ENCODE peak calls at places on chromosomes 16 and 17, in six cellular contexts. P, Q, F, B, D and Z are unnamed samples.

GRCh38 chr16:73390936-73391335 is 343.0 kb upstream of the ZFHX3 start:
- DNase-seq in P (no peak), Q (no peak), F (no peak), B (no peak), D (peak; percentile 31), Z (no peak)

GRCh38 chr17:13609953-13610352 is 8.2 kb upstream of the HS3ST3A1 start:
- DNase-seq in P (no peak), Q (peak; percentile 67), F (no peak), B (no peak), D (no peak), Z (no peak)

GRCh38 chr16:1308036-1308976 is 1.1 kb upstream of the UBE2I start:
- DNase-seq in P (no peak), Q (peak; percentile 94), F (no peak), B (peak; percentile 72), D (peak; percentile 16), Z (no peak)

GRCh38 chr16:80563066-80563465 is 22.3 kb downstream of the DYNLRB2 start:
- DNase-seq in P (no peak), Q (no peak), F (no peak), B (no peak), D (no peak), Z (no peak)

GRCh38 chr17:57165754-57166153 is 80.7 kb downstream of the AKAP1 start:
- DNase-seq in P (no peak), Q (no peak), F (no peak), B (no peak), D (no peak), Z (no peak)

GRCh38 chr17:77429985-77430752 is 289.4 kb downstream of the SEC14L1 start:
- DNase-seq in P (no peak), Q (peak; percentile 99), F (peak; percentile 98), B (peak; percentile 100), D (peak; percentile 99), Z (peak; percentile 94)

GRCh38 chr17:64385187-64386083 is 5.2 kb downstream of the PECAM1 start:
- DNase-seq in P (peak; percentile 66), Q (peak; percentile 19), F (no peak), B (peak; percentile 91), D (peak; percentile 88), Z (no peak)

GRCh38 chr17:75849724-75850123 is 5.4 kb downstream of the WBP2 start:
- DNase-seq in P (no peak), Q (no peak), F (no peak), B (no peak), D (no peak), Z (no peak)

GRCh38 chr17:81243333-81243664 is 4.2 kb downstream of the NDUFAF8 start:
- DNase-seq in P (no peak), Q (no peak), F (no peak), B (no peak), D (no peak), Z (no peak)

GRCh38 chr16:67447508-67448076 is 16.7 kb downstream of the HSD11B2 start:
- DNase-seq in P (peak; percentile 15), Q (no peak), F (peak; percentile 71), B (peak; percentile 55), D (peak; percentile 42), Z (no peak)

GRCh38 chr17:34378664-34379101 is 15.7 kb upstream of the CCL1 start:
- DNase-seq in P (peak; percentile 76), Q (no peak), F (no peak), B (no peak), D (no peak), Z (no peak)

GRCh38 chr17:193841-194806 is 12.7 kb upstream of the DOC2B start:
- DNase-seq in P (no peak), Q (no peak), F (no peak), B (no peak), D (no peak), Z (no peak)

GRCh38 chr16:87829123-87829980 is 40.0 kb downstream of the SLC7A5 start:
- DNase-seq in P (no peak), Q (no peak), F (no peak), B (no peak), D (no peak), Z (no peak)

GRCh38 chr16:85690469-85691064 is 1.8 kb upstream of the GINS2 start:
- DNase-seq in P (no peak), Q (no peak), F (no peak), B (peak; percentile 38), D (no peak), Z (no peak)

GRCh38 chr17:68290955-68291835 is at the start of the genes ARSG and SLC16A6:
- DNase-seq in P (no peak), Q (peak; percentile 85), F (peak; percentile 81), B (peak; percentile 79), D (peak; percentile 48), Z (peak; percentile 91)

GRCh38 chr17:6352016-6352415 is 82.9 kb downstream of the AIPL1 start:
- DNase-seq in P (no peak), Q (no peak), F (no peak), B (no peak), D (no peak), Z (no peak)

GRCh38 chr17:73068322-73069153 is 23.9 kb downstream of the SLC39A11 start:
- DNase-seq in P (no peak), Q (peak; percentile 88), F (no peak), B (peak; percentile 92), D (peak; percentile 92), Z (no peak)

GRCh38 chr17:67546578-67547527 is 169.8 kb downstream of the PITPNC1 start:
- DNase-seq in P (no peak), Q (peak; percentile 52), F (peak; percentile 47), B (peak; percentile 64), D (peak; percentile 71), Z (no peak)

GRCh38 chr17:31739300-31739699 is 119.7 kb downstream of the COPRS start:
- DNase-seq in P (no peak), Q (no peak), F (no peak), B (peak; percentile 84), D (peak; percentile 91), Z (no peak)

GRCh38 chr17:75096082-75096625 is 8.4 kb downstream of the SLC16A5 start:
- DNase-seq in P (no peak), Q (peak; percentile 91), F (peak; percentile 80), B (peak; percentile 84), D (peak; percentile 69), Z (no peak)

GRCh38 chr17:17693955-17694228 is 12.6 kb downstream of the RAI1 start:
- DNase-seq in P (no peak), Q (peak; percentile 55), F (peak; percentile 62), B (no peak), D (no peak), Z (peak; percentile 38)

GRCh38 chr17:36070427-36070826 is 6.4 kb downstream of the CCL18 start:
- DNase-seq in P (no peak), Q (no peak), F (no peak), B (no peak), D (no peak), Z (no peak)

GRCh38 chr17:58305626-58306025 is 23.0 kb downstream of the TSPOAP1 start:
- DNase-seq in P (no peak), Q (no peak), F (peak; percentile 32), B (no peak), D (no peak), Z (no peak)

GRCh38 chr17:78954684-78955083 is 25.0 kb downstream of the LGALS3BP start:
- DNase-seq in P (no peak), Q (no peak), F (no peak), B (no peak), D (no peak), Z (no peak)

GRCh38 chr17:19940722-19941464 is 36.7 kb downstream of the AKAP10 start:
- DNase-seq in P (no peak), Q (peak; percentile 72), F (no peak), B (peak; percentile 31), D (peak; percentile 48), Z (no peak)
- H3K4me2 ChIP-seq in P (no peak overlapping the region), Q (no peak overlapping the region), F (no peak overlapping the region), B (peak overlapping the region; percentile 22), D (peak overlapping the region; percentile 35), Z (no peak overlapping the region)

GRCh38 chr16:53219795-53220194 is 165.0 kb downstream of the CHD9 start:
- DNase-seq in P (no peak), Q (no peak), F (no peak), B (peak; percentile 45), D (peak; percentile 69), Z (no peak)
- H3K4me2 ChIP-seq in P (peak overlapping the region; percentile 47), Q (no peak overlapping the region), F (no peak overlapping the region), B (no peak overlapping the region), D (peak overlapping the region; percentile 81), Z (no peak overlapping the region)

GRCh38 chr17:3974138-3974687 is 10.0 kb upstream of the ATP2A3 start:
- DNase-seq in P (no peak), Q (no peak), F (peak; percentile 29), B (no peak), D (no peak), Z (no peak)
- H3K4me2 ChIP-seq in P (no peak overlapping the region), Q (no peak overlapping the region), F (no peak overlapping the region), B (no peak overlapping the region), D (no peak overlapping the region), Z (no peak overlapping the region)

DNA sequence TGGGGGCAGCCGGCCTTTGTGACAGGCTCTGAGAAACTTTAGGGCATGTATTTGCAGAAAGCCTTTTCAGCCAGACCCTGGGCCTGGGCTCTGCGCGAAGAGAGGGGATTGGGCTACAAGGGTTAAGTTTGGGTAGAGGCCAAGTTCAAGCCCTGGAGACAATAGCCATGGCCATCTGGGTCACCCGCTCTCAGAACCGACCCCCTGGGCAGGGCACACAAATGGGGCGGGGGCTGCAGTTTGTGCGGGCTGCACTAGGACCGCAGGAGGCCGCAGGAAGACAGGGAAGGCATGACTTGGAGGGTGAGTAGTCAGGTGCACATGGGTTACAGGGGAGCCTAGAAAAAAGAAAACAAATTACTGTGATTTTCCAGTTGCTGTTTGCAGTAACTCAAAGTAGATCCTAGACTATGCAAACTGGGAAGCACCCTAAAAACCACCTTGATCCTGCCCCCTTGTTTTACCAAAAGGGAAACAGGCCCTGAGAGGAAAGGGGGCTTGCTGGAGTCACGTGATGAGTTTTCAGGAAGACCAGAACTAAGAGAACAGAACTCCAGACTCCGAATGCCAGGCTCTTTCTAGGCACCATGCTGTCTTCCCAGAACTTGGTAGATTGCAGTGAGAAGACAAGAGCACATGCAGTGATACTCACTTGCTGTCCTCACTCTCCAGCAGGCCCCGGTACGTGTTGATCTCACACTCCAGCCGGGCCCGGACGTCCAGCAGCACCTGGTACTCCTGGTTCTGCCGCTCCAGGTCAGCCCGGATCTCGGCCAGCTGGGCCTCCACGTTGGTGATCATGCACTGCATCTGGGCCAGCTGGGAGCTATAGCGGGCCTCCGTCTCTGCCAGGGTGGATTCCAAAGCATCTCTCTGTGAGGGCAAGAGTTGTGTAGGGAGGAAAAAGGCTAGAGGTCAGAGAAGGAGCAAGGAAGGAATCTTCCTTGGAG is 3.8 kb downstream of the KRT35 start:
- DNase-seq in P (no peak), Q (no peak), F (no peak), B (no peak), D (no peak), Z (no peak)
- H3K4me2 ChIP-seq in P (no peak overlapping the region), Q (no peak overlapping the region), F (no peak overlapping the region), B (no peak overlapping the region), D (no peak overlapping the region), Z (no peak overlapping the region)

DNA sequence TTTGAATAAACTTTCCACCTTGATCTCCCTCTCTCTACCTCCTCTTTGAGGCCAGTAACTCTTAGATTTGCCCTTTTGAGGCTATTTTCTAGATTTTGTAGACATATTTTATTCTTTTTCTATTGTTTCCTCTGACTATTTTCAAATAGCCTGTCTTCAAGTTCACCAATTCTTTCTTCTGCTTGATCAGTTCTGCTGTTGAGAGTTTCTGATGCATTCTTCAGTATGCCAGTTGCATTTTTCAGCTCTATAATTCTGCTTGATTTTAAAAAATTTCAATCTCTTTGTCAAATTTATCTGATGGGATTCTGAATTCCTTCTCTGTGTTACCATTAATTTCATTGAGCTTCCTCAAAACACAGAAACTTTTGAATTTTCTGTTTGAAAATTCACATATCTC is 257.5 kb downstream of the HAPSTR1 start:
- DNase-seq in P (no peak), Q (no peak), F (no peak), B (no peak), D (no peak), Z (no peak)
- H3K4me2 ChIP-seq in P (no peak overlapping the region), Q (no peak overlapping the region), F (no peak overlapping the region), B (no peak overlapping the region), D (no peak overlapping the region), Z (no peak overlapping the region)